ENCODE peak calls at places on chromosomes 6 and 20, in ten cellular contexts. K, Z, R, B, Y, V, J, L, M and P are unnamed samples.

GRCh38 chr6:1916334-1916985 is 306.7 kb downstream of the FOXC1 start:
- DNase-seq in K (no peak), Z (no peak), R (peak), B (peak), Y (peak), V (peak), J (no peak), L (no peak), M (peak), P (no peak)

GRCh38 chr6:131923356-131923755 is 27.8 kb downstream of the CCN2 start:
- DNase-seq in K (peak), Z (no peak), R (peak), B (peak), Y (peak), V (peak), J (no peak), L (no peak), M (peak), P (peak)

GRCh38 chr6:143767433-143767832 is 75.7 kb upstream of the LTV1 start:
- DNase-seq in K (no peak), Z (no peak), R (no peak), B (no peak), Y (no peak), V (no peak), J (no peak), L (no peak), M (no peak), P (no peak)

GRCh38 chr6:16635810-16636602 is 125.3 kb downstream of the ATXN1 start:
- DNase-seq in K (peak), Z (no peak), R (peak), B (peak), Y (peak), V (peak), J (no peak), L (no peak), M (peak), P (no peak)

GRCh38 chr20:62210496-62210855 is 9.6 kb downstream of the HRH3 start:
- DNase-seq in K (no peak), Z (peak), R (no peak), B (no peak), Y (no peak), V (no peak), J (no peak), L (no peak), M (no peak), P (no peak)

GRCh38 chr20:41316602-41317535 is 662 bp downstream of the ZHX3 start:
- DNase-seq in K (peak), Z (peak), R (peak), B (peak), Y (peak), V (peak), J (peak), L (peak), M (peak), P (peak)

GRCh38 chr20:409697-410559 is 1.8 kb downstream of the RBCK1 start:
- DNase-seq in K (peak), Z (no peak), R (no peak), B (no peak), Y (no peak), V (no peak), J (no peak), L (no peak), M (no peak), P (no peak)

GRCh38 chr6:16761469-16762264 is 407 bp upstream of the ATXN1 start:
- DNase-seq in K (peak), Z (peak), R (peak), B (peak), Y (peak), V (peak), J (peak), L (peak), M (peak), P (peak)

GRCh38 chr6:63529498-63529897 is 42.8 kb upstream of the LOC128125822 start:
- DNase-seq in K (no peak), Z (no peak), R (no peak), B (peak), Y (no peak), V (no peak), J (no peak), L (no peak), M (no peak), P (no peak)

GRCh38 chr20:36214684-36215256 is 21.5 kb upstream of the AAR2 start:
- DNase-seq in K (no peak), Z (no peak), R (peak), B (peak), Y (no peak), V (peak), J (no peak), L (no peak), M (peak), P (no peak)
- TF ChIP-seq CTCF in K (peak), Z (no peak), R (peak), B (peak), Y (peak), V (peak), J (peak), L (peak), M (peak), P (peak)

GRCh38 chr6:148269386-148269785 is 73.3 kb upstream of the SASH1 start:
- DNase-seq in K (no peak), Z (no peak), R (no peak), B (peak), Y (no peak), V (no peak), J (no peak), L (no peak), M (no peak), P (no peak)

GRCh38 chr6:148272597-148272996 is 70.0 kb upstream of the SASH1 start:
- DNase-seq in K (no peak), Z (no peak), R (no peak), B (no peak), Y (no peak), V (peak), J (no peak), L (no peak), M (no peak), P (no peak)

GRCh38 chr6:148272084-148272483 is 70.6 kb upstream of the SASH1 start:
- DNase-seq in K (no peak), Z (no peak), R (peak), B (peak), Y (peak), V (peak), J (no peak), L (no peak), M (peak), P (no peak)

GRCh38 chr6:148274809-148275208 is 67.8 kb upstream of the SASH1 start:
- DNase-seq in K (no peak), Z (no peak), R (no peak), B (no peak), Y (no peak), V (no peak), J (no peak), L (no peak), M (no peak), P (no peak)

DNA sequence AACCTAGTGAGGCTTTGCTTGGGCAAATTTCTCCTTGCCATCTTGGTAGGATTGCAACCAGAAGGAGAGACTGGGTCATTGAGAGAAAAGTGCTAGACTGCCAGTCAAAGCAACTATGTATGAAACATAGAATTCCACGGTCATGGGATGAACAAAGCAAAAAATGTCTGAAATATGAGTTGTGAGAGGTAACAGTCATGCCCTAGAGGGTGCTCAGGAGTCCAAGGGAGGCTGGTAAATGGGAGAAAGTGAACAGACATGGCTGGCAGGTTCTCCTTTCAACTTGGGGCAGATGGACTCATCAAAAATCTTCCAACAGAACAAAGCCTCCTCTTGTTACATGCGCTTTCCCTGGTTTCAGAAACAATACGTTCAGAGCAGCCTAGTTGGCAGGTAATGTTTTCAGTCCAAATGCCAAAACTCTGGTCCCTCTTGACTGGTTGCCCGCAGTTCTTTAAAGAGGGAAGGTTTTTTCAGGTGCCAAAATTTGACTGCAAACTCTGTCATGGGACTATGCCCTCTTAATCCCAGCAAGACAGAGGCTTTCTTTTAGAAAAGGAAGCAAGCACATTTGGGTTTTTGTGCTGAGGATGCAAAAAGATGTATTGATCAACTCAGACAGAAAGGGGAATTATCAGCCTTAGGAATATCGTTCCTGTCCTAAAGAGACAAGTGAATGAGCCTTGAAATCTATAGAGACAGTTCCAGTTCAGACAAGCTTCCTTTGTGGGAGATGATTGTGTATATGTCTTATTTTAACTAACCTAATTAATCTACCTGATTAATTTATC is 68.5 kb upstream of the SASH1 start:
- DNase-seq in K (no peak), Z (no peak), R (peak), B (no peak), Y (no peak), V (peak), J (no peak), L (no peak), M (no peak), P (no peak)
- TF ChIP-seq CTCF in K (no peak), Z (no peak), R (peak), B (no peak), Y (peak), V (peak), J (no peak), L (no peak), M (peak), P (no peak)

DNA sequence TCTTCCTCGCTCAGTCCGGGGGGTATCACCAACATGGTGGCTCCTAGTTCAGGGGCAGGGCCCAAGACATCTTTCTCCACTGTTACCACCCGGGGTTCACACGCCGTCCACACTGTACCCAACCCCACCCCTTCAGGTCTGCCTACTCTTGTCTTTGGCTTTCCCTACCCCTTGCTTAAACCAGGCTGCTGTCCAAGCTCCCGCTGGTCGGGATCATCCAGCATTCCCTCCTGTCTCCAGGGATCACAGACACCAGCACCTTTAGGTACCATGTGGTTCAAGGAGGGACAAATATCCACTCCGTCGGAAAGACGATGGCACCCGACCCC is 395 bp downstream of the NELFE start:
- DNase-seq in K (no peak), Z (no peak), R (no peak), B (no peak), Y (no peak), V (no peak), J (no peak), L (no peak), M (no peak), P (no peak)
- TF ChIP-seq CTCF in K (no peak), Z (no peak), R (no peak), B (no peak), Y (no peak), V (no peak), J (no peak), L (no peak), M (no peak), P (no peak)

GRCh38 chr6:146041282-146041681 is 12.4 kb downstream of the GRM1 start:
- DNase-seq in K (no peak), Z (no peak), R (no peak), B (peak), Y (peak), V (peak), J (no peak), L (no peak), M (peak), P (no peak)
- TF ChIP-seq CTCF in K (no peak), Z (no peak), R (no peak), B (peak), Y (peak), V (peak), J (peak), L (no peak), M (peak), P (peak)

DNA sequence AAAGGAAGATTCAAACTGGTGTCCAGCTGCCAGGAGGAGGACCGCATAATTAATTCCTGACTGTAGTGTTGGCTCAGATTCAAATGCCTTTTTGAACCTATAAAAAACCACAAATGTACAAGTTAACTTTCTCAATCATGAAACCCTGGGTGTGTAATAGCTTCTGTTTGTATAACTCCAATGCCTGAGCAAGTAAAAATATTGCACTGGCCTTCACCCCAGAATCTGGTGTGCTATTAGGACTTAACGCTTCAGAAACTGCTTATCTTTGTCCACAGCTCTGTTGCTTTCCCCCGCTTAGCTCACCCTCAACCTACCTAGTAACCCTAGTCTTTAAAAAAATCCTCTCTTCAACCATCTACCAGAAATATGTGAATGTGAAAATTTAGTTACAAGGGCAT is 119.1 kb upstream of the MAP7 start:
- DNase-seq in K (peak), Z (no peak), R (peak), B (peak), Y (peak), V (peak), J (no peak), L (no peak), M (peak), P (no peak)
- TF ChIP-seq CTCF in K (no peak), Z (no peak), R (no peak), B (no peak), Y (no peak), V (no peak), J (no peak), L (no peak), M (no peak), P (no peak)

GRCh38 chr6:151216812-151217211 is 23.0 kb upstream of the AKAP12 start:
- DNase-seq in K (no peak), Z (no peak), R (no peak), B (no peak), Y (no peak), V (no peak), J (no peak), L (no peak), M (no peak), P (no peak)

GRCh38 chr6:151213352-151213751 is 26.4 kb upstream of the AKAP12 start:
- DNase-seq in K (no peak), Z (no peak), R (no peak), B (no peak), Y (no peak), V (no peak), J (no peak), L (no peak), M (no peak), P (no peak)

GRCh38 chr6:151211075-151211474 is 28.7 kb upstream of the AKAP12 start:
- DNase-seq in K (no peak), Z (no peak), R (no peak), B (no peak), Y (no peak), V (no peak), J (no peak), L (no peak), M (no peak), P (no peak)

GRCh38 chr6:151215999-151216398 is 23.8 kb upstream of the AKAP12 start:
- DNase-seq in K (no peak), Z (peak), R (no peak), B (no peak), Y (no peak), V (no peak), J (no peak), L (no peak), M (no peak), P (no peak)
- TF ChIP-seq CTCF in K (no peak), Z (no peak), R (no peak), B (no peak), Y (no peak), V (no peak), J (no peak), L (no peak), M (no peak), P (no peak)